ENCODE peak calls at places on chromosome 3, in five cellular contexts. One of them, this sample, is unnamed.
A peak's percentile ranks its signal among the peaks of the same experiment; 100 is the strongest.

GRCh38 chr3:4981160-4981687 is 2.0 kb downstream of the BHLHE40 start:
- DNase-seq in mucosa of descending colon: no peak
- DNase-seq in bronchial epithelial cell: peak; percentile 30
- DNase-seq in breast epithelium: no peak
- DNase-seq in brain microvascular endothelial cell: peak; percentile 33
- DNase-seq in this sample: no peak

GRCh38 chr3:5699811-5700210 is 512.3 kb downstream of the EDEM1 start:
- DNase-seq in mucosa of descending colon: peak; percentile 58
- DNase-seq in bronchial epithelial cell: no peak
- DNase-seq in breast epithelium: no peak
- DNase-seq in brain microvascular endothelial cell: no peak
- DNase-seq in this sample: no peak

GRCh38 chr3:8166013-8166412 is 335.6 kb upstream of the LMCD1 start:
- DNase-seq in mucosa of descending colon: no peak
- DNase-seq in bronchial epithelial cell: no peak
- DNase-seq in breast epithelium: no peak
- DNase-seq in brain microvascular endothelial cell: no peak
- DNase-seq in this sample: no peak

GRCh38 chr3:125331243-125331642 is 43.9 kb downstream of the ZNF148 start:
- DNase-seq in mucosa of descending colon: no peak
- DNase-seq in bronchial epithelial cell: peak; percentile 64
- DNase-seq in breast epithelium: no peak
- DNase-seq in brain microvascular endothelial cell: no peak
- DNase-seq in this sample: no peak

GRCh38 chr3:156892701-156893100 is 66.5 kb downstream of the LEKR1 start:
- DNase-seq in mucosa of descending colon: no peak
- DNase-seq in bronchial epithelial cell: peak; percentile 70
- DNase-seq in breast epithelium: no peak
- DNase-seq in brain microvascular endothelial cell: no peak
- DNase-seq in this sample: peak; percentile 56

GRCh38 chr3:25820372-25820771 is 30.5 kb downstream of the OXSM start:
- DNase-seq in mucosa of descending colon: no peak
- DNase-seq in bronchial epithelial cell: peak; percentile 81
- DNase-seq in breast epithelium: no peak
- DNase-seq in brain microvascular endothelial cell: peak; percentile 97
- DNase-seq in this sample: peak; percentile 85

GRCh38 chr3:153348457-153349137 is 186.6 kb downstream of the RAP2B start:
- DNase-seq in mucosa of descending colon: no peak
- DNase-seq in bronchial epithelial cell: no peak
- DNase-seq in breast epithelium: no peak
- DNase-seq in brain microvascular endothelial cell: peak; percentile 9
- DNase-seq in this sample: no peak

GRCh38 chr3:64054488-64054887 is 31.2 kb upstream of the PSMD6 start:
- DNase-seq in mucosa of descending colon: no peak
- DNase-seq in bronchial epithelial cell: no peak
- DNase-seq in breast epithelium: no peak
- DNase-seq in brain microvascular endothelial cell: no peak
- DNase-seq in this sample: no peak

GRCh38 chr3:40047406-40047805 is 238.0 kb downstream of the MYRIP start:
- DNase-seq in mucosa of descending colon: no peak
- DNase-seq in bronchial epithelial cell: no peak
- DNase-seq in breast epithelium: no peak
- DNase-seq in brain microvascular endothelial cell: no peak
- DNase-seq in this sample: no peak

GRCh38 chr3:64224826-64225606 is at the start of gene PRICKLE2:
- DNase-seq in mucosa of descending colon: peak; percentile 66
- DNase-seq in bronchial epithelial cell: no peak
- DNase-seq in breast epithelium: peak; percentile 89
- DNase-seq in brain microvascular endothelial cell: peak; percentile 96
- DNase-seq in this sample: peak; percentile 95

GRCh38 chr3:148948913-148949657 is 42.3 kb upstream of the GYG1 start:
- DNase-seq in mucosa of descending colon: no peak
- DNase-seq in bronchial epithelial cell: no peak
- DNase-seq in breast epithelium: no peak
- DNase-seq in brain microvascular endothelial cell: no peak
- DNase-seq in this sample: no peak

GRCh38 chr3:156751461-156752025 is 74.6 kb upstream of the LEKR1 start:
- DNase-seq in mucosa of descending colon: peak; percentile 52
- DNase-seq in bronchial epithelial cell: no peak
- DNase-seq in breast epithelium: peak; percentile 41
- DNase-seq in brain microvascular endothelial cell: peak; percentile 88
- DNase-seq in this sample: peak; percentile 87

GRCh38 chr3:12544652-12545472 is 437 bp downstream of the MKRN2OS start:
- DNase-seq in mucosa of descending colon: no peak
- DNase-seq in bronchial epithelial cell: no peak
- DNase-seq in breast epithelium: no peak
- DNase-seq in brain microvascular endothelial cell: no peak
- DNase-seq in this sample: no peak

GRCh38 chr3:12545473-12545791 is at the start of gene MKRN2OS:
- DNase-seq in mucosa of descending colon: peak; percentile 67
- DNase-seq in bronchial epithelial cell: peak; percentile 94
- DNase-seq in breast epithelium: peak; percentile 42
- DNase-seq in brain microvascular endothelial cell: no peak
- DNase-seq in this sample: no peak

GRCh38 chr3:12536423-12536822 is 8.9 kb downstream of the MKRN2OS start:
- DNase-seq in mucosa of descending colon: no peak
- DNase-seq in bronchial epithelial cell: no peak
- DNase-seq in breast epithelium: no peak
- DNase-seq in brain microvascular endothelial cell: no peak
- DNase-seq in this sample: peak; percentile 51

DNA sequence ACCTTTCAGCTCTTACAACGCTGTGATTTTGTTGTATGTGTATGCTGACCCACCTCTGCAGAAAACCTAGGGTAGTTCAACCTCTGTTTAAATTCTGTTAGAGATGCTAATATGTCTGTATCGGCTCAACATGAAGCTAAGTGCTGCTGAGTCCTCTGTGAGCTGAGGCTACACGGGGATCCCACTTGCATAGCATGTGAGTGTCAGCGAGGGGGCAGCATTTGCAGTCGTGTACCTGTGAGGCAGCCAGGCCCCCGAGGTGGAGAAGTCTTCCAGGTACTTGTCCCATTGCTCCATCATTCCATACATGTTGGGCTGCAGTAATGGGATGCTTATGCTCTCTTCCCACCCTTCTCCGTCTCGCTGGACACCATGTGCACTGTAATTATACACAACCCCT is 3.7 kb downstream of the MKRN2OS start:
- DNase-seq in mucosa of descending colon: no peak
- DNase-seq in bronchial epithelial cell: no peak
- DNase-seq in breast epithelium: no peak
- DNase-seq in brain microvascular endothelial cell: no peak
- DNase-seq in this sample: no peak
- TF ChIP-seq CTCF in mucosa of descending colon: no peak
- TF ChIP-seq CTCF in bronchial epithelial cell: peak; percentile 37
- TF ChIP-seq CTCF in breast epithelium: no peak
- TF ChIP-seq CTCF in brain microvascular endothelial cell: peak; percentile 40
- TF ChIP-seq CTCF in this sample: peak; percentile 46

GRCh38 chr3:107431048-107431297 is 53.7 kb downstream of the CCDC54 start:
- DNase-seq in mucosa of descending colon: peak; percentile 68
- DNase-seq in bronchial epithelial cell: no peak
- DNase-seq in breast epithelium: peak; percentile 20
- DNase-seq in brain microvascular endothelial cell: no peak
- DNase-seq in this sample: peak; percentile 26
- H3K4me3 ChIP-seq in mucosa of descending colon: peak overlapping the region; percentile 39
- H3K4me3 ChIP-seq in bronchial epithelial cell: peak overlapping the region; percentile 81
- H3K4me3 ChIP-seq in breast epithelium: peak overlapping the region; percentile 86
- H3K4me3 ChIP-seq in brain microvascular endothelial cell: peak overlapping the region; percentile 71
- H3K4me3 ChIP-seq in this sample: peak overlapping the region; percentile 70

GRCh38 chr3:51075221-51075775 is 309.8 kb upstream of the MANF start:
- DNase-seq in mucosa of descending colon: no peak
- DNase-seq in bronchial epithelial cell: peak; percentile 17
- DNase-seq in breast epithelium: no peak
- DNase-seq in brain microvascular endothelial cell: no peak
- DNase-seq in this sample: no peak
- TF ChIP-seq CTCF in mucosa of descending colon: no peak
- TF ChIP-seq CTCF in bronchial epithelial cell: no peak
- TF ChIP-seq CTCF in breast epithelium: no peak
- TF ChIP-seq CTCF in brain microvascular endothelial cell: no peak
- TF ChIP-seq CTCF in this sample: no peak

GRCh38 chr3:162353414-162353813 is 856.8 kb downstream of the OTOL1 start:
- DNase-seq in mucosa of descending colon: no peak
- DNase-seq in bronchial epithelial cell: no peak
- DNase-seq in breast epithelium: no peak
- DNase-seq in brain microvascular endothelial cell: no peak
- DNase-seq in this sample: no peak

GRCh38 chr3:162348912-162349311 is 852.3 kb downstream of the OTOL1 start:
- DNase-seq in mucosa of descending colon: no peak
- DNase-seq in bronchial epithelial cell: no peak
- DNase-seq in breast epithelium: no peak
- DNase-seq in brain microvascular endothelial cell: no peak
- DNase-seq in this sample: peak; percentile 27

GRCh38 chr3:162354343-162354742 is 857.7 kb downstream of the OTOL1 start:
- DNase-seq in mucosa of descending colon: no peak
- DNase-seq in bronchial epithelial cell: no peak
- DNase-seq in breast epithelium: no peak
- DNase-seq in brain microvascular endothelial cell: no peak
- DNase-seq in this sample: peak; percentile 24
- H3K4me3 ChIP-seq in mucosa of descending colon: no peak overlapping the region
- H3K4me3 ChIP-seq in bronchial epithelial cell: no peak overlapping the region
- H3K4me3 ChIP-seq in breast epithelium: no peak overlapping the region
- H3K4me3 ChIP-seq in brain microvascular endothelial cell: no peak overlapping the region
- H3K4me3 ChIP-seq in this sample: no peak overlapping the region

DNA sequence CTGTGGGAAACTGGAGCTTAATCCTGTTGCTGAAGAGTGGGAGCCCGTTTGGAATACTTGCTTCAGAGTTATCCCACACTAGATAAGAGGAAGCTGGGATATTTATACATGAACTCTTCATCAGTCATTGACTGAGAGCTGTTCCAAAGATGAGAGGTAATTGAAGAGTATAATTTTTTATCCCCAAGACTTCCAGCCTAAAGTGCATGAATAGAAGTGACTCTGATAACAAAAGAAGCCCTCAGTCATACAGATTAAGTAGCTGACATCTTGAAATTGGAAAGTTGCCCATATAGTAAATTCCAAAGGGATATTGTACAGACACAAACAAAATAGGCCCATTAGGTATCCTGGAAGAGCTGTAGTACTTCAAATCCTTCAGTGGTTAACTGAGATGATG is 268.0 kb downstream of the EPHA3 start:
- DNase-seq in mucosa of descending colon: no peak
- DNase-seq in bronchial epithelial cell: no peak
- DNase-seq in breast epithelium: no peak
- DNase-seq in brain microvascular endothelial cell: no peak
- DNase-seq in this sample: no peak
- TF ChIP-seq CTCF in mucosa of descending colon: no peak
- TF ChIP-seq CTCF in bronchial epithelial cell: no peak
- TF ChIP-seq CTCF in breast epithelium: no peak
- TF ChIP-seq CTCF in brain microvascular endothelial cell: no peak
- TF ChIP-seq CTCF in this sample: no peak

GRCh38 chr3:98038241-98038640 is 3.1 kb upstream of the GABRR3 start:
- DNase-seq in mucosa of descending colon: no peak
- DNase-seq in bronchial epithelial cell: peak; percentile 18
- DNase-seq in breast epithelium: no peak
- DNase-seq in brain microvascular endothelial cell: no peak
- DNase-seq in this sample: peak; percentile 60

GRCh38 chr3:98041350-98041749 is 6.2 kb upstream of the GABRR3 start:
- DNase-seq in mucosa of descending colon: no peak
- DNase-seq in bronchial epithelial cell: no peak
- DNase-seq in breast epithelium: no peak
- DNase-seq in brain microvascular endothelial cell: no peak
- DNase-seq in this sample: no peak

GRCh38 chr3:98038876-98039275 is 3.8 kb upstream of the GABRR3 start:
- DNase-seq in mucosa of descending colon: no peak
- DNase-seq in bronchial epithelial cell: no peak
- DNase-seq in breast epithelium: no peak
- DNase-seq in brain microvascular endothelial cell: no peak
- DNase-seq in this sample: no peak

GRCh38 chr3:98035208-98035607 is at the start of gene GABRR3:
- DNase-seq in mucosa of descending colon: no peak
- DNase-seq in bronchial epithelial cell: no peak
- DNase-seq in breast epithelium: no peak
- DNase-seq in brain microvascular endothelial cell: no peak
- DNase-seq in this sample: no peak

GRCh38 chr3:98039322-98040024 is 4.4 kb upstream of the GABRR3 start:
- DNase-seq in mucosa of descending colon: no peak
- DNase-seq in bronchial epithelial cell: peak; percentile 84
- DNase-seq in breast epithelium: peak; percentile 33
- DNase-seq in brain microvascular endothelial cell: peak; percentile 86
- DNase-seq in this sample: peak; percentile 87
- H3K4me3 ChIP-seq in mucosa of descending colon: no peak overlapping the region
- H3K4me3 ChIP-seq in bronchial epithelial cell: peak overlapping the region; percentile 25
- H3K4me3 ChIP-seq in breast epithelium: no peak overlapping the region
- H3K4me3 ChIP-seq in brain microvascular endothelial cell: peak overlapping the region; percentile 49
- H3K4me3 ChIP-seq in this sample: peak overlapping the region; percentile 59

GRCh38 chr3:138351151-138351550 is 2.8 kb downstream of the MRAS start:
- DNase-seq in mucosa of descending colon: no peak
- DNase-seq in bronchial epithelial cell: peak; percentile 55
- DNase-seq in breast epithelium: no peak
- DNase-seq in brain microvascular endothelial cell: no peak
- DNase-seq in this sample: no peak

GRCh38 chr3:138347084-138347483 is 1.3 kb upstream of the MRAS start:
- DNase-seq in mucosa of descending colon: no peak
- DNase-seq in bronchial epithelial cell: no peak
- DNase-seq in breast epithelium: no peak
- DNase-seq in brain microvascular endothelial cell: no peak
- DNase-seq in this sample: no peak

GRCh38 chr3:138349926-138350665 is 1.7 kb downstream of the MRAS start:
- DNase-seq in mucosa of descending colon: no peak
- DNase-seq in bronchial epithelial cell: no peak
- DNase-seq in breast epithelium: no peak
- DNase-seq in brain microvascular endothelial cell: no peak
- DNase-seq in this sample: peak; percentile 43

GRCh38 chr3:138348107-138348949 is at the start of gene MRAS:
- DNase-seq in mucosa of descending colon: no peak
- DNase-seq in bronchial epithelial cell: peak; percentile 31
- DNase-seq in breast epithelium: peak; percentile 55
- DNase-seq in brain microvascular endothelial cell: peak; percentile 46
- DNase-seq in this sample: peak; percentile 81

DNA sequence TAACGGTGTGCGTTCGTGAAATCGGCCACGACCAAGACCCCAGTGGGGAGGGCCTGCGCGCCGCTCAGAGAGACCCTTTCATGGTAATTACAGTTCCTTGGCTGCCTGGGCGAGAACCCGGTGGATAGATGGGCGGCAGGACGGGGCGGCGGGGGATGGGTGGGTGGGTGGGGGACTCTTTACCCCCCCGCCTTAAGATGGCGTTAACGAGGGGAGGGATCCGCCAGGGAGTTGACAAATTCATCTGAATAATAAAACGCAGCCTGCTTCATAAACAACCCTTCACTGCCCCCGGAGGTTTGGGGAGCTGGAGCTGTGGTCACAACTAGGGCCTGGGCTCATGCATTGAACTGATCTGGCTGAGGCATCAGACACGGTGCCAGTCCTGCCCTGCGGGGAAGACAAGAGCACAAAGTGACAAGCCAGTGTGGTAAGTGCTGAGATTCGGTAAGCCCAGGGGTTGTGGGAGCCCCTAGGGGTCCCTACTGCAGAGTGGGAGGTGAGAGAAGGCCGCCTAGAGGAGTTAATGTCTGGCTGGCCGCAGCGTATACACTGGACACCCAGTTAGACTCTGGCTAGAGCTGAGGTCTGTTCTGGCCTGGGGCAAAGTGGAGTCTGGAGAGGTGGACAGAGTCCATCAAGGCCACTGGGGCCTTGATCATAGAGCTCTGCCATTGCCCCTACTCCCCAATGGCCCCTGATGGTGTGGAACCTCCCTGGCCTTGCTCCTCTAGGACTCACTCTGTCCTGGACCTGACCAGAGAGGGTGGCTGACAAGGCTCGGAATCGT is 766 bp downstream of the MRAS start:
- DNase-seq in mucosa of descending colon: no peak
- DNase-seq in bronchial epithelial cell: no peak
- DNase-seq in breast epithelium: no peak
- DNase-seq in brain microvascular endothelial cell: no peak
- DNase-seq in this sample: peak; percentile 14
- TF ChIP-seq CTCF in mucosa of descending colon: no peak
- TF ChIP-seq CTCF in bronchial epithelial cell: no peak
- TF ChIP-seq CTCF in breast epithelium: no peak
- TF ChIP-seq CTCF in brain microvascular endothelial cell: peak; percentile 1
- TF ChIP-seq CTCF in this sample: no peak